ENCODE peak calls at places on chromosomes 13 and 19, in nine cellular contexts. U, Q, Y, E, N, D, S, V and P are unnamed samples.

GRCh38 chr19:35249848-35250711 is 1.3 kb downstream of the LSR start:
- DNase-seq in U (no peak), E (no peak), S (no peak), D (no peak), Q (peak; percentile 33), N (no peak), V (no peak), Y (no peak), P (no peak)

GRCh38 chr13:30796833-30797601 is 61.7 kb downstream of the ALOX5AP start:
- DNase-seq in E (no peak), D (no peak), S (peak; percentile 44), N (peak; percentile 44), U (no peak), V (no peak), Y (no peak), Q (no peak), P (no peak)

GRCh38 chr19:36547001-36547732 is 19.1 kb upstream of the ZNF260 start:
- DNase-seq in V (no peak), S (no peak), U (no peak), E (peak; percentile 25), Q (no peak), N (peak; percentile 3), Y (no peak), D (no peak), P (peak; percentile 14)

GRCh38 chr19:40348961-40349507 is 539 bp downstream of the PLD3 start:
- DNase-seq in Y (no peak), E (peak; percentile 65), S (peak; percentile 25), U (no peak), D (no peak), N (peak; percentile 52), Q (no peak), V (no peak), P (peak; percentile 48)

GRCh38 chr13:35485451-35485850 is 9.0 kb upstream of the MAB21L1 start:
- DNase-seq in Y (no peak), V (no peak), D (no peak), S (no peak), E (no peak), N (no peak), Q (no peak), U (no peak), P (no peak)

GRCh38 chr13:85497652-85498051 is 301.6 kb downstream of the SLITRK6 start:
- DNase-seq in D (no peak), N (peak; percentile 97), S (peak; percentile 99), V (no peak), E (peak; percentile 98), Q (peak; percentile 87), Y (no peak), U (no peak), P (peak; percentile 97)

GRCh38 chr13:106587787-106588186 is 19.9 kb upstream of the ARGLU1 start:
- DNase-seq in N (no peak), E (no peak), S (no peak), Q (no peak), Y (no peak), V (no peak), D (no peak), U (no peak), P (no peak)

GRCh38 chr13:43196171-43196611 is 172.8 kb downstream of the DNAJC15 start:
- DNase-seq in S (no peak), E (peak; percentile 53), N (peak; percentile 8), Y (no peak), D (no peak), U (peak; percentile 65), V (no peak), Q (no peak), P (peak; percentile 19)

GRCh38 chr13:21014666-21015170 is 46.7 kb downstream of the LATS2 start:
- DNase-seq in V (no peak), S (peak; percentile 69), U (peak; percentile 92), D (no peak), Q (peak; percentile 67), E (peak; percentile 89), N (peak; percentile 91), Y (no peak), P (peak; percentile 79)

GRCh38 chr13:108195146-108195545 is 20.2 kb downstream of the LIG4 start:
- DNase-seq in E (peak; percentile 18), D (no peak), Q (no peak), N (peak; percentile 30), S (no peak), Y (no peak), U (no peak), V (no peak), P (peak; percentile 2)

GRCh38 chr19:58439576-58440554 is at the start of gene ZNF132:
- DNase-seq in V (peak; percentile 96), N (peak; percentile 100), U (peak; percentile 97), Y (no peak), Q (peak; percentile 97), E (peak; percentile 100), S (peak; percentile 100), D (peak; percentile 98), P (peak; percentile 100)

GRCh38 chr19:18282788-18283141 is 1.3 kb upstream of the JUND start:
- DNase-seq in Q (no peak), V (no peak), N (no peak), U (no peak), S (no peak), E (no peak), D (no peak), Y (peak; percentile 40), P (no peak)

GRCh38 chr13:31722684-31723083 is 16.6 kb upstream of the RXFP2 start:
- DNase-seq in N (no peak), D (no peak), Q (no peak), Y (no peak), U (no peak), S (no peak), V (no peak), E (peak; percentile 12), P (no peak)

GRCh38 chr19:53311044-53311443 is 22.5 kb upstream of the ZNF845 start:
- DNase-seq in D (no peak), Q (no peak), V (no peak), U (no peak), S (no peak), E (no peak), N (no peak), Y (no peak), P (no peak)

GRCh38 chr13:43626994-43627393 is 159.8 kb downstream of the ENOX1 start:
- DNase-seq in S (no peak), N (no peak), Q (no peak), D (no peak), U (no peak), Y (no peak), E (no peak), V (no peak), P (no peak)

GRCh38 chr13:60617863-60618733 is 221.1 kb downstream of the TDRD3 start:
- DNase-seq in N (peak; percentile 36), S (peak; percentile 44), Y (peak; percentile 21), D (no peak), Q (no peak), V (no peak), E (peak; percentile 13), U (no peak), P (peak; percentile 63)

GRCh38 chr13:47672245-47672975 is 328.7 kb downstream of the SUCLA2 start:
- DNase-seq in D (no peak), S (no peak), U (no peak), Q (no peak), Y (no peak), E (peak; percentile 86), V (no peak), N (no peak), P (peak; percentile 82)

GRCh38 chr19:16022251-16022650 is 54.0 kb upstream of the TPM4 start:
- DNase-seq in Q (peak; percentile 44), S (no peak), N (no peak), V (no peak), Y (no peak), D (no peak), E (no peak), U (no peak), P (no peak)
- H3K27me3 ChIP-seq in Q (no peaks in the 10 kb centered on the region), S (no peaks in the 10 kb centered on the region), N (peaks cover 8% of the 10 kb centered on the region), V (no peaks in the 10 kb centered on the region), Y (no peaks in the 10 kb centered on the region), D (no peaks in the 10 kb centered on the region), E (no peaks in the 10 kb centered on the region), U (peaks cover 7% of the 10 kb centered on the region), P (no peaks in the 10 kb centered on the region)

DNA sequence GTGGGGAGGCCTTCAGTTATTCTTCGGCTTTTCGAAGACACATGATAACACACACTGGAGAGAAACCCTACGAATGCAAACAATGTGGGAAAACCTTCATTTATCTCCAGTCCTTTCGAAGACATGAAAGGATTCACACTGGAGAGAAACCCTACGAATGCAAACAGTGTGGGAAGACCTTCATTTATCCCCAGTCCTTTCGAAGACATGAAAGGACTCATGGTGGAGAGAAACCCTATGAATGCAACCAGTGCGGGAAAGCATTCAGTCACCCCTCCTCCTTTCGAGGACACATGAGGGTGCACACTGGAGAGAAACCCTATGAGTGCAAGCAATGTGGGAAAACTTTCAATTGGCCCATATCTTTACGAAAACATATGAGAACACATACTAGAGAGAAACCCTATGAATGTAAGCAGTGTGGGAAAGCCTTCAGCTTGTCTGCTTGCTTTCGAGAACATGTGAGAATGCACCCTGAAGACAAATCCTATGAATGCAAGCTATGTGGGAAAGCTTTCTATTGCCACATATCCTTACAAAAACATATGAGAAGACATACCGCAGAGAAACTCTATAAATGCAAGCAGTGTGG is 11.8 kb downstream of the ZNF555 start:
- DNase-seq in S (no peak), Y (no peak), V (no peak), Q (no peak), N (no peak), U (no peak), D (no peak), E (peak; percentile 6), P (no peak)
- H3K36me3 ChIP-seq in S (peaks cover 39% of the 10 kb centered on the region), Y (peaks cover 36% of the 10 kb centered on the region), V (peaks cover 25% of the 10 kb centered on the region), Q (peaks cover 47% of the 10 kb centered on the region), N (peaks cover 41% of the 10 kb centered on the region), U (peaks cover 43% of the 10 kb centered on the region), D (peaks cover 44% of the 10 kb centered on the region), E (peaks cover 4% of the 10 kb centered on the region), P (peaks cover 38% of the 10 kb centered on the region)

DNA sequence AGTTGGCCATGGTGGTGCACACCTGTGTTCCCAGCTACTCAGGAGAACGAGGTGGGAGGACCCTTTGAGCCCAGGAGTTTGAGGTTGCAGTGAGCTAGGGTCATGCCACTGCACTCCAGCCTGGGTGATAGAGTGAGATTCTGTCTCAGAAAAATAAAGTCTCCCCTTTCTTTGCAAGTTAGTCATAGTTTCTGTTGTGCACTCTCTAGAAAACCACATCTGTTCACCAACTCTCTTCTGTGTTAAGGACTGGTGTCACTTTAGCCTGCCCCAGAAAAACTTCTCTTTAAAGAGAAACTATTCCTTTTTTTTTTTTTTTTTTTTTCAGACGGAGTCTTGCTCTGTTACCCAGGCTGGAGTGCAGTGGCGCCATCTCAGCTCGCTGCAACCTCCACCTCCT is 4.9 kb upstream of the CHST8 start:
- DNase-seq in Y (no peak), U (no peak), D (no peak), Q (no peak), S (no peak), E (no peak), V (no peak), N (no peak), P (no peak)
- H3K27me3 ChIP-seq in Y (peaks cover 20% of the 10 kb centered on the region), U (peaks cover 58% of the 10 kb centered on the region), D (no peaks in the 10 kb centered on the region), Q (peaks cover 39% of the 10 kb centered on the region), S (peaks cover 21% of the 10 kb centered on the region), E (no peaks in the 10 kb centered on the region), V (peaks cover 7% of the 10 kb centered on the region), N (peaks cover 17% of the 10 kb centered on the region), P (peaks cover 65% of the 10 kb centered on the region)

DNA sequence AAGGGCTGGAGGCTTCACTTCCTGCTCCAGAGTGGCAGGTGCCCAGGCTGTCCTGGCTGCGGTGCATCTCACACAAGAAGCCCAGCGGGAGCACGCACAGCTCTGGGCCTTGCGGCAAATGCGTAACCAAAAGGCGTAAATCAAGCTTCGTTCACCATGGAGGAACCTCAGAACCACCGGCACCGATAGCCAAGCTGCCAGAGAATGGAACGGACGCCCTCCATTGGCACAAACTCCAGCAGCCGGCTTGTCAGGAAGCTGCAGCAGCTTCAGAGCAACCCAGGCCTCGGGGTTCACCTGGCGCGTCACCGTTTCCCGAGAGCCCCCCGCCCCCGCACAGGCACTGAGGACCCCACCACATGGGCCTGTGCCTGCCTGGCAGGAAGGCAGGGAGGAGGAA is 76.7 kb downstream of the RASA3 start:
- DNase-seq in Q (no peak), V (no peak), N (no peak), E (no peak), D (no peak), Y (no peak), U (no peak), S (no peak), P (no peak)
- H3K36me3 ChIP-seq in Q (peaks cover 29% of the 10 kb centered on the region), V (no peaks in the 10 kb centered on the region), N (peaks cover 42% of the 10 kb centered on the region), E (peaks cover 38% of the 10 kb centered on the region), D (peaks cover 1% of the 10 kb centered on the region), Y (no peaks in the 10 kb centered on the region), U (peaks cover 10% of the 10 kb centered on the region), S (peaks cover 34% of the 10 kb centered on the region), P (no peaks in the 10 kb centered on the region)